ENCODE peak calls at places on chromosomes 4 and X, in ten cellular contexts. M is GM12892; I is GM23248; X is iris pigment epithelial cell; B is activated CD8-positive, alpha-beta memory T cell treated with anti-CD3 and anti-CD28 coated beads, Interleukin-2, amount 50 U/mL, for 4 hours; N is NCI-H1436; S is NCI-H1417 treated with DMSO at 0.1 percent for 48 hours; E is activated CD4-positive, alpha-beta T cell treated with anti-CD3 and anti-CD28 coated beads, Interleukin-2, amount 50 U/mL, for 1 hour; K is neural progenitor cell; U is DMS153. A is an unnamed sample.

GRCh38 chr4:107153228-107153627 is 117.1 kb upstream of the DKK2 start:
- DNase-seq in M (no peak), I (peak; percentile 33), X (no peak), B (no peak), N (no peak), S (no peak), E (no peak), K (peak; percentile 67), U (no peak), A (peak; percentile 33)

GRCh38 chr4:184850431-184851199 is 24.8 kb upstream of the ACSL1 start:
- DNase-seq in M (no peak), I (no peak), X (no peak), B (no peak), N (no peak), S (no peak), E (no peak), K (no peak), U (no peak), A (no peak)

GRCh38 chr4:155428128-155428527 is 51.4 kb upstream of the MAP9 start:
- DNase-seq in M (no peak), I (no peak), X (no peak), B (no peak), N (no peak), S (no peak), E (no peak), K (no peak), U (no peak), A (no peak)

GRCh38 chrX:41095962-41096955 is 11.0 kb downstream of the USP9X start:
- DNase-seq in M (no peak), I (peak; percentile 27), X (peak; percentile 47), B (no peak), N (no peak), S (no peak), E (no peak), K (peak; percentile 28), U (no peak), A (no peak)

GRCh38 chrX:85375333-85375738 is 4.1 kb downstream of the POF1B start:
- DNase-seq in M (no peak), I (no peak), X (no peak), B (no peak), N (peak; percentile 83), S (peak; percentile 49), E (no peak), K (no peak), U (peak; percentile 72), A (no peak)

GRCh38 chr4:27790911-27791310 is 930.3 kb downstream of the STIM2 start:
- DNase-seq in M (no peak), I (peak; percentile 10), X (peak; percentile 44), B (no peak), N (no peak), S (no peak), E (no peak), K (no peak), U (no peak), A (peak; percentile 30)

GRCh38 chrX:38692961-38693360 is 108.3 kb upstream of the MID1IP1 start:
- DNase-seq in M (no peak), I (no peak), X (peak; percentile 3), B (no peak), N (no peak), S (no peak), E (no peak), K (no peak), U (no peak), A (peak; percentile 14)

GRCh38 chr4:74123065-74123728 is 24.2 kb upstream of the CXCL2 start:
- DNase-seq in M (no peak), I (peak; percentile 96), X (peak; percentile 57), B (no peak), N (peak; percentile 72), S (no peak), E (no peak), K (no peak), U (peak; percentile 94), A (peak; percentile 93)

GRCh38 chr4:48254381-48255072 is 15.1 kb downstream of the TEC start:
- DNase-seq in M (no peak), I (peak; percentile 22), X (peak; percentile 87), B (no peak), N (no peak), S (no peak), E (no peak), K (no peak), U (peak; percentile 46), A (peak; percentile 73)

GRCh38 chr4:186684889-186685309 is 38.8 kb downstream of the FAT1 start:
- DNase-seq in M (no peak), I (no peak), X (no peak), B (no peak), N (no peak), S (no peak), E (no peak), K (peak; percentile 25), U (no peak), A (no peak)

GRCh38 chr4:95059630-95060029 is 301.9 kb downstream of the BMPR1B start:
- DNase-seq in M (no peak), I (no peak), X (peak; percentile 8), B (no peak), N (no peak), S (no peak), E (no peak), K (no peak), U (no peak), A (peak; percentile 40)